ENCODE peak calls at places on chromosomes 11 and 22, in ten cellular contexts. O is stomach, T is ovary, R is gastrocnemius medialis, C is IMR-90, Z is A549, L is suprapubic skin, I is body of pancreas, A is prostate gland, E is GM12878. P is an unnamed sample. For H3K4me1, the result is how much of the 10 kb centered on the place peaks cover.

GRCh38 chr11:304915-305833 is 2.4 kb upstream of the IFITM2 start:
- DNase-seq in R (no peak), O (peak), I (peak), Z (peak), A (peak), C (peak), T (peak), L (no peak), E (no peak), P (no peak)

GRCh38 chr11:95700471-95700817 is 89.1 kb downstream of the FAM76B start:
- DNase-seq in E (no peak), Z (no peak), T (no peak), O (no peak), L (no peak), I (no peak), C (no peak), R (no peak), A (no peak), P (no peak)

GRCh38 chr11:78752528-78752927 is 177.9 kb upstream of the NARS2 start:
- DNase-seq in L (no peak), T (no peak), R (no peak), A (no peak), O (no peak), I (no peak), E (no peak), C (no peak), Z (no peak), P (no peak)

GRCh38 chr11:87628161-87628560 is 547.1 kb downstream of the RAB38 start:
- DNase-seq in T (no peak), L (no peak), O (no peak), Z (no peak), I (no peak), C (no peak), E (no peak), R (no peak), A (no peak), P (no peak)

GRCh38 chr11:86222081-86222480 is 22.5 kb upstream of the EED start:
- DNase-seq in E (no peak), R (no peak), L (no peak), T (no peak), I (no peak), A (no peak), C (no peak), O (no peak), Z (no peak), P (no peak)

GRCh38 chr11:114172055-114172861 is 112.7 kb downstream of the ZBTB16 start:
- DNase-seq in Z (no peak), T (no peak), L (no peak), R (peak), I (no peak), A (no peak), C (no peak), O (no peak), E (no peak), P (no peak)

GRCh38 chr22:26542831-26543230 is 30.6 kb upstream of the TFIP11 start:
- DNase-seq in T (no peak), R (no peak), E (no peak), A (no peak), L (no peak), Z (no peak), I (no peak), C (no peak), O (no peak), P (no peak)

GRCh38 chr22:44019416-44019815 is 4.7 kb upstream of the PARVB start:
- DNase-seq in L (no peak), T (no peak), R (no peak), C (no peak), I (no peak), A (no peak), O (no peak), Z (no peak), E (no peak), P (no peak)

GRCh38 chr11:6413791-6414231 is 5.1 kb downstream of the APBB1 start:
- DNase-seq in C (no peak), A (no peak), R (no peak), T (no peak), O (no peak), L (no peak), Z (no peak), E (no peak), I (no peak), P (no peak)

GRCh38 chr11:45580399-45580798 is 85.0 kb downstream of the CHST1 start:
- DNase-seq in E (no peak), R (no peak), Z (peak), C (peak), A (no peak), O (no peak), I (no peak), L (no peak), T (no peak), P (no peak)

GRCh38 chr11:61955416-61956135 is 5.4 kb downstream of the BEST1 start:
- DNase-seq in Z (no peak), I (no peak), A (no peak), L (peak), C (no peak), O (no peak), E (no peak), T (peak), R (no peak), P (no peak)

GRCh38 chr22:24146190-24146616 is 35.1 kb upstream of the SUSD2 start:
- DNase-seq in R (peak), O (peak), E (no peak), T (peak), I (peak), Z (peak), L (no peak), A (peak), C (peak), P (no peak)

GRCh38 chr22:30602049-30602448 is 4.9 kb upstream of the TCN2 start:
- DNase-seq in C (peak), A (no peak), O (no peak), L (no peak), I (peak), R (no peak), T (no peak), E (no peak), Z (peak), P (no peak)

GRCh38 chr11:106012744-106013143 is 9.3 kb downstream of the MSANTD4 start:
- DNase-seq in O (no peak), Z (no peak), T (no peak), C (peak), E (no peak), I (no peak), L (no peak), A (no peak), R (peak), P (no peak)

DNA sequence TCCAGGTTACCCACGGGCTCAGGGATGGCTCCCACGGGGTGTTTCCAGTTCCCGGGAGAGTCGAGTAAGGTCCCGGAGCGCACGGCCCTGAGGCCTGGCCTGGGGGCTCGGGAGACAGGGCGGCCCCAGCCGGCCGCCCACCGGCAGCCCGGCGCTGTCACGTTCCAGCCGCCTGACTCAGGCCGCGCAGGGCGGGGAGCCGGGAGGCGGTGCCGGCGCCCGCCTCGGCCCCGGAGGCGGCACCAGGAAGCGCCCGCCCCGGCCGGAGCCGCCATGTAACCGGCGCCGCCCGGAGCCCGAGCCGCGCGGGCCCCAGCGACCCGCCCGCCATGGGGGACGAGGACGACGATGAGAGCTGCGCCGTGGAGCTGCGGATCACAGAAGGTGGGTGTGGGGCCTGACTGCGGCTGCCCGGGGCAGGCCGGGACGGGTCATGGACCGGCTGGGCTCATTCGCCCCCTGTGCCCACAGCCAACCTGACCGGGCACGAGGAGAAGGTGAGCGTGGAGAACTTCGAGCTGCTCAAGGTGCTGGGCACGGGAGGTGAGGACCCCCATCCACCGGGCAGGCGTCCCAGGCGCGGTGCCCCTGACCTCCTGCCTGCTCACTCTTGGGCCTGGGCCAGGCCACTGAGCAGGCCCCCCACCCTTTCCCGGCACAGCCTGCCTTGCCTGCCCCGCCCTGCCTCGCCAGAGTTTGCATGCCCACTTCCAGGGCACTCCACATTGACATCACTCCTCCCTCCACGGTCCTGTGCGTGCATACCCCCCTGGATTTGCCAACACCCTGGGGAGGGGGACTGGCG is at the start of gene RPS6KA4:
- DNase-seq in C (peak), L (no peak), T (peak), Z (peak), I (peak), R (peak), A (peak), E (no peak), O (peak), P (no peak)
- TF ChIP-seq POLR2A in C (peak), L (peak), T (peak), Z (peak), I (peak), R (peak), A (peak), E (peak), O (no peak), P (peak)

DNA sequence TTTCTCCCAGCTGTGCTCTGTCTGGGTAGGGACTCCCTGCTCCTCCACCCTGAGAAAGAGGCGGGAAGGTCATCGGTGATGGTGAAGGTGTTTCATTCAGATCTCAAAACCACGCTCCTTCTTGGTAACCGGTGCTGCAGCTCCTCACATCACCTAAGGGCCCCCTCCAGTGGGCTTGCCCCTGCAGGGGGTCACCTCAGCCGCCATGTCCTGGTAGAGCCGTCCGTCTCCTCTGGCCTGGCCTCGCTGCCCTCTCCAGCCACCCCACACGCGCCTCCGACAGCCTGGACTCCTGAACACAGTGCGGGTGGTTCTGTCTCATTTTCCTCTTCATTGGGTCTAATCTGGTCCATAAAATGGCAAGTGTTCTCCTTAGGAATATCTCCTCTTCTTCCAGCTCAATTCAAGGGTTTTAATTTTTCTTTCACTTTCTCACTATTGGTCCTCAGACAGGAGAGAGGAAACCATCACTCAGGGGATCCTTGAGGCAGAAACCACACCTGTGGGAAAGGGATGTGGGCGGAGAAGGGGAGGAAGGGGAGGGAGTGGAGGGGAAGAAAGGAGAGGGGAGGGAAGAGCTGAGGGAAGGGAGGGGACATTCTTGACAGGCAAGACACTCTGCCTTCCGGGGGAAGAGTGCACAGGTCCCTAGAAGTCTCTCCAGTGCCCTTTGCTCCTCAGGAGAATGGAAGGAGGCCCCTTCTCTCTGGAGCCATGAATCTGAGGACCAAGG is 1338.4 kb downstream of the TBC1D22A start:
- DNase-seq in L (peak), C (no peak), I (no peak), A (no peak), O (peak), Z (no peak), R (no peak), T (no peak), E (no peak), P (no peak)
- H3K4me1 ChIP-seq in L (under half), C (under half), I (under half), A (under half), O (under half), Z (under half), R (under half), T (under half), E (under half), P (under half)

DNA sequence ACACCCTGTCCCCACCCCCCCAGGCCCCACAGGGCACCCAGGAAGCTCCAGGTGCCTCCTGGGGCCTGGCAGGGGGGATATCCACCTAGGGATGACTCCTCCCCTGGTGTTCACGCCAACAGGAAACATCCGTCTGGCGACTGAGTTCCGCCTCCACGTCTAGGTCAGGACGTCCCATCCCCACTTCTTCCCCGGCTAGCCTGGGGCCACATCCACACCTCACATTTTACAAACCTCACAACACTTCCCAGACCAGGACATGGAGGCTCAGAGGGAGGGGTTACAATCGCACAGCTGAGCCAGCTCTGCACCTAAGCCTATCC is 21.0 kb downstream of the MAFF start:
- DNase-seq in A (peak), R (no peak), L (no peak), C (no peak), T (no peak), O (peak), E (no peak), I (no peak), Z (no peak), P (no peak)
- H3K27ac ChIP-seq in A (peak), R (no peak), L (peak), C (no peak), T (no peak), O (peak), E (no peak), I (no peak), Z (peak), P (no peak)

GRCh38 chr22:37565830-37566229 is 5.5 kb downstream of the CDC42EP1 start:
- DNase-seq in R (no peak), C (no peak), E (no peak), I (no peak), A (no peak), Z (no peak), L (no peak), O (no peak), T (no peak), P (no peak)

GRCh38 chr22:37566329-37566837 is 6.1 kb downstream of the CDC42EP1 start:
- DNase-seq in I (no peak), Z (no peak), T (no peak), L (no peak), E (no peak), O (no peak), C (no peak), A (no peak), R (no peak), P (no peak)

GRCh38 chr22:37568448-37569008 is 8.2 kb downstream of the CDC42EP1 start:
- DNase-seq in L (no peak), Z (no peak), O (no peak), A (no peak), I (no peak), R (no peak), E (no peak), C (no peak), T (no peak), P (no peak)

GRCh38 chr22:37567991-37568390 is 7.7 kb downstream of the CDC42EP1 start:
- DNase-seq in L (no peak), O (no peak), I (no peak), C (no peak), E (no peak), Z (no peak), A (no peak), T (no peak), R (no peak), P (no peak)

DNA sequence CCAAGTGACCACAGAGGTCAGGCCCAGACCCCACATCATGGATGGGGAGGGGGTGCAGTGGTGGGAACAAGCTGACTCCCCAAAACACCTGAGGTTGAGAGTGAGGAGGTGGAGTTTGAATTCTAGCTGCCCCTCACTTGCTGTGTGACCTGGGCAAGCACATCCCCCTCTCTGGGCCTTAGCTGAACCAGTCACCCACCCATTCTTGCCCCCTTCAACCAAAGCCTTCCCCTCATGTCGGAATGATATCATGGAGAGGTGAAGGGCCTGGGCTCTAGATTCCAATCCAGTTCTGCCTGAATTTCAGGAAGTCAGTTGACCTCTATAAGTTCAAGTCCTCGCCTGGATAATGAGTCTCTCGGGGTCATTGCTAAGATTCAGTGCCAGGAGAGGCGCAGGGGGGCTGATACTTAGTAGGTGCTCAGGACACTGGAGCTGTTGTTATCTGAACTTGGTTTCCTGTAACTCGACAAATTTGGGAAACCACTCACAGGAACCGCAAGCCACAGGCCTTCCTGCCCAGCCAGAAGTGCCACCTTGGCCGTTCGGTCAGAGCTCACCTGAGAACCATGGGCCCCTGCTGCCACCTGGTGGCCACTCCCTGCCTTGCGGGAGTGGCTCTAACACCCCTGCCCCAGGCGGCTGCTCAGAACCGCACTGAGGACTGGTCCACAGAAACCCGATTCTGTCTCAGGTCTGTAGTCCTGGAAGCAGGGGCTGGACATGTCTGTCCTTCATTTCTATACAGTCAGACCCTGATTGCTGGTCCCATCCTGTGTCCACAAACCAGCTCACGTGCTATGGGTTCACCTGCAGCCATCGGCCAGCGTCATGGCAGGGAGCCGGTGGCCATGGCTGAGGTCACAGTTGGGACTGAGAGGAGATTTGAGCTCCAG is 6.9 kb downstream of the CDC42EP1 start:
- DNase-seq in T (peak), C (peak), E (peak), R (peak), Z (peak), I (peak), A (peak), O (peak), L (peak), P (no peak)
- TF ChIP-seq POLR2A in T (no peak), C (peak), E (no peak), R (no peak), Z (no peak), I (peak), A (no peak), O (no peak), L (no peak), P (no peak)